ENCODE peak calls at places on chromosomes 5 and 9, in four cellular contexts. Z is fibroblast of pulmonary artery; B is activated CD4-positive, alpha-beta T cell treated with anti-CD3 and anti-CD28 coated beads for 36 hours; Y is astrocyte of the spinal cord. A is an unnamed sample.

GRCh38 chr9:111039203-111039907 is 1.1 kb upstream of the LPAR1 start:
- DNase-seq in Y (no peak), Z (no peak), B (no peak), A (no peak)

GRCh38 chr5:121949885-121950284 is 11.9 kb upstream of the SRFBP1 start:
- DNase-seq in Z (peak), B (peak), Y (peak), A (peak)

GRCh38 chr9:93247892-93248291 is 64.0 kb downstream of the WNK2 start:
- DNase-seq in Z (no peak), B (no peak), Y (no peak), A (no peak)

GRCh38 chr9:21395778-21396717 is 10.8 kb upstream of the IFNA2 start:
- DNase-seq in Z (peak), B (peak), Y (peak), A (peak)

GRCh38 chr9:33434317-33435105 is 12.9 kb downstream of the AQP3 start:
- DNase-seq in B (no peak), Z (no peak), Y (no peak), A (no peak)

GRCh38 chr5:93677344-93678021 is 63.9 kb downstream of the POU5F2 start:
- DNase-seq in Y (peak), Z (peak), B (no peak), A (peak)

GRCh38 chr5:178305801-178306200 is 73.2 kb upstream of the PHYKPL start:
- DNase-seq in Z (no peak), B (no peak), Y (no peak), A (no peak)

GRCh38 chr5:139979518-139979917 is 63.6 kb downstream of the NRG2 start:
- DNase-seq in Z (no peak), Y (no peak), B (no peak), A (no peak)

GRCh38 chr5:1256776-1257175 is 31.6 kb downstream of the SLC6A18 start:
- DNase-seq in Z (no peak), Y (no peak), B (no peak), A (no peak)

GRCh38 chr5:170221319-170221718 is 11.5 kb upstream of the C5orf58 start:
- DNase-seq in Z (peak), B (no peak), Y (peak), A (peak)

GRCh38 chr5:104344809-104345512 is 782.4 kb upstream of the NUDT12 start:
- DNase-seq in Y (peak), B (no peak), Z (peak), A (peak)

GRCh38 chr9:122004589-122004988 is 88.5 kb downstream of the TTLL11 start:
- DNase-seq in B (no peak), Z (no peak), Y (no peak), A (no peak)

GRCh38 chr9:21994526-21994995 is at the start of gene CDKN2B-AS1:
- DNase-seq in Y (peak), Z (peak), B (peak), A (peak)

GRCh38 chr9:33458444-33458843 is 11.1 kb upstream of the AQP3 start:
- DNase-seq in B (peak), Y (no peak), Z (no peak), A (no peak)

GRCh38 chr9:126885089-126885753 is 24.8 kb downstream of the ZBTB34 start:
- DNase-seq in Z (no peak), Y (no peak), B (no peak), A (peak)

GRCh38 chr9:129889936-129890717 is 54.9 kb downstream of the USP20 start:
- DNase-seq in Z (no peak), B (peak), Y (no peak), A (no peak)

GRCh38 chr5:53601570-53601969 is 41.1 kb downstream of the NDUFS4 start:
- DNase-seq in Y (peak), B (no peak), Z (peak), A (peak)

GRCh38 chr5:142082182-142082781 is 26.3 kb upstream of the NDFIP1 start:
- DNase-seq in Y (no peak), Z (no peak), B (peak), A (no peak)

GRCh38 chr5:149675467-149676201 is 54.5 kb upstream of the PPARGC1B start:
- DNase-seq in B (no peak), Z (peak), Y (no peak), A (no peak)

GRCh38 chr9:81150016-81150625 is 539.2 kb downstream of the TLE1 start:
- DNase-seq in Z (peak), B (no peak), Y (peak), A (no peak)

GRCh38 chr5:141940695-141941271 is 17.1 kb downstream of the DELE1 start:
- DNase-seq in Y (peak), B (no peak), Z (no peak), A (peak)

A was measured in choroid plexus epithelial cell.